ENCODE peak calls at places on chromosomes 12 and 14, in seven cellular contexts. D, T, F, M, K, J and Q are unnamed samples.

GRCh38 chr12:57204454-57204853 is 12.1 kb upstream of the NXPH4 start:
- DNase-seq in D (no peak), J (no peak), K (no peak), T (no peak), F (no peak), M (no peak), Q (no peak)

GRCh38 chr12:50387487-50387886 is 8.9 kb downstream of the FAM186A start:
- DNase-seq in J (no peak), D (peak; percentile 35), F (no peak), K (no peak), M (peak; percentile 56), T (no peak), Q (peak; percentile 26)

GRCh38 chr12:55760663-55761062 is 17.7 kb downstream of the GDF11 start:
- DNase-seq in F (no peak), D (peak; percentile 13), K (no peak), J (no peak), T (no peak), M (no peak), Q (no peak)

GRCh38 chr14:102798926-102799325 is 21.7 kb downstream of the TRAF3 start:
- DNase-seq in M (no peak), D (no peak), T (no peak), F (no peak), J (no peak), K (no peak), Q (no peak)

GRCh38 chr12:25252946-25253345 is 2.2 kb upstream of the KRAS start:
- DNase-seq in T (no peak), D (no peak), K (no peak), J (no peak), F (no peak), M (no peak), Q (no peak)

GRCh38 chr12:78209851-78210493 is 379.3 kb downstream of the NAV3 start:
- DNase-seq in K (no peak), T (no peak), D (peak; percentile 26), J (no peak), M (peak; percentile 81), F (no peak), Q (no peak)

GRCh38 chr12:62640910-62641448 is 174.4 kb downstream of the MON2 start:
- DNase-seq in K (no peak), D (peak; percentile 77), T (no peak), M (peak; percentile 24), F (no peak), J (no peak), Q (no peak)

GRCh38 chr12:39230086-39230485 is 212.8 kb downstream of the KIF21A start:
- DNase-seq in J (no peak), T (no peak), M (peak; percentile 18), K (no peak), D (no peak), F (no peak), Q (no peak)

GRCh38 chr12:31772685-31773222 is 43.9 kb upstream of the AMN1 start:
- DNase-seq in K (no peak), M (no peak), D (no peak), F (no peak), J (no peak), T (no peak), Q (no peak)

GRCh38 chr14:30227871-30228270 is 300.2 kb upstream of the PRKD1 start:
- DNase-seq in F (no peak), K (no peak), J (no peak), M (peak; percentile 82), T (no peak), D (peak; percentile 82), Q (peak; percentile 50)

GRCh38 chr12:99960312-99960711 is 24.4 kb downstream of the ANKS1B start:
- DNase-seq in T (peak; percentile 16), K (no peak), M (no peak), D (no peak), F (no peak), J (no peak), Q (no peak)

GRCh38 chr14:84937044-84937443 is 592.9 kb upstream of the FLRT2 start:
- DNase-seq in F (no peak), K (no peak), D (no peak), M (no peak), J (no peak), T (no peak), Q (no peak)

GRCh38 chr14:34649344-34649743 is 19.4 kb upstream of the SNX6 start:
- DNase-seq in D (peak; percentile 86), J (no peak), F (no peak), K (no peak), M (peak; percentile 94), T (no peak), Q (no peak)

GRCh38 chr12:80494836-80495235 is 50.8 kb downstream of the PTPRQ start:
- DNase-seq in J (no peak), T (no peak), M (no peak), D (no peak), K (no peak), F (no peak), Q (no peak)

GRCh38 chr12:4221157-4221556 is 52.4 kb upstream of the CCND2 start:
- DNase-seq in J (no peak), F (peak; percentile 30), K (no peak), M (peak; percentile 14), D (no peak), T (no peak), Q (no peak)

DNA sequence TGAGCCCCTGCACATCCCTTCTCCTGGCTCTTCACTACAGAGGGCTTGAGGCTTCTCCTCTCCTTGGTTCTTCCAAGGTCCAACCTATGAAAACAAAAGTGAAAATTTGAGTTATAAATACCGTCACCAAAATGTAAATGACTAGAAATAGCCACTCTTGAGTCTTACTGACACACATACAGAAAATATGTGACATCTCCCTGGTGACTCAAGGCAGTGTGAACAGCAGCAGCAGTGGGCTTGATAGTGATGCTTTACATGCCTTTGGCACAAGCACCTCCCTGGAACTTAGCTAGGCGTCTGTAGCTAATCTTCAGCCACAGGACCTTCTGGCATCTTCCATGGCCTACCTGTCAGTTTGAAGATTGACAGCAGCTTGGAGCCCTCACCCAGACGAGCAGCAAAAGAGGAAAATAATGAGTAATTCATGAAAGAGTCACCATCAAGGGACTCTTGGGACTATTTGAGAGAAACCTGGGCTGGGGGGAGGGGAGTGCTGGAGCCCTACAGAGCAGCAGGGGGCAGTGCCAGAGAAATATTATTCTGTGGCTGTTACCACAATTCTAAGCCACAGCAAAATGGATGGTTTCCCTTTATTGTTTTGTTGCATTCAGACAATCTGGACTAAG is 158.0 kb downstream of the KCNK10 start:
- DNase-seq in M (no peak), D (no peak), F (no peak), K (no peak), T (no peak), J (no peak), Q (no peak)
- H2AFZ ChIP-seq in M (no peak overlapping the region), D (no peak overlapping the region), F (no peak overlapping the region), K (no peak overlapping the region), T (no peak overlapping the region), J (no peak overlapping the region), Q (no peak overlapping the region)

DNA sequence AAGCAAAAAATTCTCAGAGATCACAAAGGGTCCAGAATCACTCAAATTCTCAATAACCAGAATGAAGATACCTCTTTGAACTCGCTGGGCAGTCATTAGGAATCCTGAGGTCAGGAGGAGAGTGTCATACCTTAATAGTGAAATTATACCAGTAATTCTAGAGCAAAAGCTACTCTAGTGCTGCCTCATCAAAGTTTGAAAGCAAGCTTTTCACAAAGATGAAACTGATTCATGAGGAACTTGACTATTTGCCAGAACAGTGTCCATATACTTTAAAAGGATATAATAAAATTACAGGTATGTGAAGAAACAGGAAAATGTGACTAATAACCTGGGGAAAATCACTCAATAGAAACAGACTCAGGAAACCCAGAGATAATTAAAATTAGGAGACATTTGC is 44.5 kb downstream of the EML5 start:
- DNase-seq in D (no peak), J (no peak), K (no peak), T (no peak), F (no peak), M (no peak), Q (no peak)
- H2AFZ ChIP-seq in D (no peak overlapping the region), J (no peak overlapping the region), K (no peak overlapping the region), T (no peak overlapping the region), F (no peak overlapping the region), M (no peak overlapping the region), Q (no peak overlapping the region)

GRCh38 chr14:89384023-89384422 is 33.0 kb downstream of the FOXN3 start:
- DNase-seq in D (no peak), J (no peak), M (no peak), F (no peak), K (peak; percentile 98), T (no peak), Q (no peak)
- H2AFZ ChIP-seq in D (no peak overlapping the region), J (no peak overlapping the region), M (no peak overlapping the region), F (no peak overlapping the region), K (no peak overlapping the region), T (no peak overlapping the region), Q (no peak overlapping the region)

DNA sequence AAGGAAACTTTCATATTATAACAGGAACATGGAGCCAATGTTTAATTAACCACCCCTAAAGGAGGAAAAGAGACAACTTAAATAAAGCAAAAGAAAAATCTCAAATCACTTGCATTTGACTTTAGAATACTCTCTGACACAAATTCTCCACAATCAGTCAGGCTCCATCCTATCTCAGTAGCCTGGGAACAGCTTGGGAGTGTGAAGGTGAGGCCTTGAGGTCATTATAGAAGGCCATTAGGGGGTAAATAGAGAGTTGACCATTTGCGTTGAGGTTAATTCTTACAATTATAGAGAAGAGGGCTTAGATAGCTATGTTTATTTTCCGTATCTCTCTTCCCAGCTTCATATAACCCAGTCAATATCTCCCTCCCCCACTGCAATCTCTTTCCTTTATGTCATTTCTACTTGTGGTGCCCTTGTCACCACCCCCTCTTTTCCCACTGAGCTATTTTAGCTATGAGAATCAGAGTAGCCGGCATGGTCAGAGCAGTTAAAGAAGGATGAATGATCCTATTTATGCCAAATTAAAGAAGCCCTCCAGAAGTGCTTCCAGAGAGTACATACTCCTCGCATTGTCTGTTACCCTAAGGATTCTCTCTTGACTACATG is 135.0 kb upstream of the KRR1 start:
- DNase-seq in T (no peak), K (no peak), F (no peak), J (no peak), D (no peak), M (no peak), Q (no peak)
- H2AFZ ChIP-seq in T (no peak overlapping the region), K (no peak overlapping the region), F (no peak overlapping the region), J (no peak overlapping the region), D (no peak overlapping the region), M (no peak overlapping the region), Q (no peak overlapping the region)

GRCh38 chr14:65833256-65833880 is 420.8 kb downstream of the FUT8 start:
- DNase-seq in M (no peak), T (no peak), K (no peak), F (no peak), D (peak; percentile 7), J (peak; percentile 38), Q (no peak)
- H2AFZ ChIP-seq in M (no peak overlapping the region), T (no peak overlapping the region), K (no peak overlapping the region), F (no peak overlapping the region), D (peak overlapping the region; percentile 82), J (peak overlapping the region; percentile 85), Q (no peak overlapping the region)

DNA sequence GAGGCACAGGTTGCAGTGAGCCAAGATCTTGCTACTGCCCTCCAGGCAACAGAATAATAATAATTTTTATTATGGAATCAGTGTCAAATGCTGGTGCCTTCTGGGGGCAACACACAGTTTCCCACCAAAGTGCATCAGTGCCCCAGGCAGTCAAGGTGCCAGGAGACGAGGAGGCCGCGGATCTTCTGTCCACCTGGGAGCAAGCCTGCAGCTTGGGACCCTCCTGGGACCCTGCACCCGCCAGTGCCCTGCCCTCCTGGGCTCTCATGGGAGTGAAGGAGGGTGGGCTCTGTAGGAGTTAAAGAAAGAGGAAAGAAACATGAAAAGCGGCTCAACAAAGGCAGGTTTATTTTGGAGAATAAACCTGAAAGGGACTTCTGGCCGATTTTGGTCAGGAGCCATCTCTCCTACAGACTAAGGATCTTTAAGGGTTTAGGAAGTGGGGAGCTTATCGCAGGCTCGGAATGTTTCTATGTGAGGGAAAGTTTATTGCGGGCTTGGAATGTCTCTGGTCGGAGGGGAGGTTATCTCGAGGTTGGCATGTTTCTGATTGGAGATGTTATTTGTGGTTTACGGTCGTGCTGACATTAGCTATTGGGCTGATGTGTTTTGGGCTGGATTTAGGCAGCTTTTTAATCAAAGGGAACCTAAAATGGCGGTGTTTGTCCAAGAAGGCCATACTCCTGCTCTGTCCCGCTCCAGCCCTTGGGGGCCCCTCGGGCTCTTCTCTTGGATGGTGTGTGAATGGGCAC is 1.1 kb upstream of the ASPG start:
- DNase-seq in K (no peak), M (no peak), J (no peak), T (no peak), F (no peak), D (no peak), Q (peak; percentile 11)
- H2AFZ ChIP-seq in K (no peak overlapping the region), M (no peak overlapping the region), J (peak overlapping the region; percentile 63), T (no peak overlapping the region), F (no peak overlapping the region), D (no peak overlapping the region), Q (peak overlapping the region; percentile 45)